ENCODE peak calls at places on chromosomes 6 and 20, in four cellular contexts. S is amniotic stem cell, E is bronchial epithelial cell, V is brain microvascular endothelial cell. G is an unnamed sample.
A peak's percentile ranks its signal among the peaks of the same experiment; 100 is the strongest.

GRCh38 chr6:75381878-75382633 is 97.5 kb upstream of the TMEM30A start:
- DNase-seq in S (no peak), E (no peak), V (peak; percentile 16), G (no peak)

GRCh38 chr6:5457036-5457435 is 195.7 kb downstream of the FARS2 start:
- DNase-seq in S (no peak), E (peak; percentile 74), V (no peak), G (peak; percentile 77)

GRCh38 chr6:139166956-139167313 is 32.1 kb downstream of the HECA start:
- DNase-seq in S (no peak), E (no peak), V (no peak), G (no peak)

GRCh38 chr6:118283759-118284158 is 264.3 kb upstream of the PLN start:
- DNase-seq in S (peak; percentile 22), E (peak; percentile 51), V (peak; percentile 51), G (no peak)

GRCh38 chr6:122622404-122622938 is 12.3 kb downstream of the PKIB start:
- DNase-seq in S (no peak), E (no peak), V (no peak), G (no peak)

GRCh38 chr6:56450882-56451739 is 191.6 kb downstream of the DST start:
- DNase-seq in S (no peak), E (no peak), V (peak; percentile 29), G (peak; percentile 82)

GRCh38 chr20:40962733-40963504 is 65.7 kb upstream of the TOP1 start:
- DNase-seq in S (no peak), E (peak; percentile 37), V (peak; percentile 47), G (peak; percentile 84)

GRCh38 chr6:80543598-80544181 is 437.2 kb downstream of the BCKDHB start:
- DNase-seq in S (peak; percentile 36), E (peak; percentile 39), V (peak; percentile 91), G (no peak)

GRCh38 chr20:58428364-58428763 is 39.3 kb downstream of the VAPB start:
- DNase-seq in S (no peak), E (no peak), V (no peak), G (no peak)

GRCh38 chr6:166998256-166999144 is 697 bp upstream of the CEP43 start:
- DNase-seq in S (peak; percentile 17), E (no peak), V (peak; percentile 18), G (peak; percentile 69)

GRCh38 chr20:58447733-58448391 is 58.8 kb downstream of the VAPB start:
- DNase-seq in S (peak; percentile 50), E (peak; percentile 51), V (peak; percentile 56), G (no peak)

GRCh38 chr6:130215526-130215925 is 7.2 kb downstream of the SAMD3 start:
- DNase-seq in S (no peak), E (no peak), V (no peak), G (no peak)

GRCh38 chr6:4914412-4915159 is 89.3 kb downstream of the RPP40 start:
- DNase-seq in S (no peak), E (peak; percentile 15), V (peak; percentile 47), G (no peak)

GRCh38 chr20:48626226-48626937 is 201.4 kb downstream of the PREX1 start:
- DNase-seq in S (no peak), E (no peak), V (no peak), G (no peak)

GRCh38 chr20:22810626-22811559 is 224.2 kb upstream of the SSTR4 start:
- DNase-seq in S (no peak), E (no peak), V (no peak), G (no peak)